ENCODE peak calls at places on chromosomes 2 and 18, in six cellular contexts. Q is K562, P is suprapubic skin, I is sigmoid colon, S is SK-N-SH, F is esophagus muscularis mucosa. X is an unnamed sample.

GRCh38 chr2:141392517-141393213 is 738.2 kb downstream of the LRP1B start:
- DNase-seq in Q (no peak), P (no peak), I (no peak), S (no peak), F (no peak), X (no peak)

GRCh38 chr2:232350804-232351685 is 27.5 kb upstream of the ALPP start:
- DNase-seq in Q (no peak), P (peak), I (peak), S (no peak), F (no peak), X (peak)

GRCh38 chr2:229454934-229455631 is 184.0 kb upstream of the PID1 start:
- DNase-seq in Q (no peak), P (no peak), I (no peak), S (no peak), F (no peak), X (no peak)

GRCh38 chr2:111176388-111176787 is 55.7 kb downstream of the BCL2L11 start:
- DNase-seq in Q (no peak), P (no peak), I (no peak), S (no peak), F (no peak), X (no peak)

GRCh38 chr2:232476791-232477190 is 10.8 kb downstream of the ECEL1 start:
- DNase-seq in Q (no peak), P (no peak), I (peak), S (no peak), F (no peak), X (no peak)

GRCh38 chr2:62038980-62039771 is 133.7 kb downstream of the COMMD1 start:
- DNase-seq in Q (no peak), P (no peak), I (no peak), S (no peak), F (no peak), X (no peak)

GRCh38 chr18:22026362-22026761 is 143.0 kb upstream of the GATA6 start:
- DNase-seq in Q (no peak), P (no peak), I (no peak), S (no peak), F (no peak), X (no peak)

GRCh38 chr2:71599646-71600236 is 146.4 kb downstream of the DYSF start:
- DNase-seq in Q (no peak), P (no peak), I (no peak), S (no peak), F (no peak), X (no peak)

GRCh38 chr2:26989156-26989555 is 18.7 kb downstream of the MAPRE3 start:
- DNase-seq in Q (no peak), P (no peak), I (no peak), S (no peak), F (no peak), X (no peak)

GRCh38 chr2:172196768-172197322 is 94.1 kb upstream of the DLX2 start:
- DNase-seq in Q (no peak), P (no peak), I (no peak), S (no peak), F (no peak), X (no peak)

GRCh38 chr2:222952204-222952603 is 91.4 kb downstream of the ACSL3 start:
- DNase-seq in Q (no peak), P (no peak), I (no peak), S (no peak), F (no peak), X (no peak)

GRCh38 chr2:85710687-85711577 is 16.8 kb downstream of the GNLY start:
- DNase-seq in Q (no peak), P (peak), I (no peak), S (no peak), F (no peak), X (peak)

GRCh38 chr2:85707304-85707703 is 13.1 kb downstream of the GNLY start:
- DNase-seq in Q (peak), P (peak), I (peak), S (peak), F (no peak), X (peak)

GRCh38 chr2:85708641-85709040 is 14.5 kb downstream of the GNLY start:
- DNase-seq in Q (no peak), P (no peak), I (no peak), S (no peak), F (no peak), X (no peak)

GRCh38 chr2:85711578-85712060 is 17.5 kb downstream of the GNLY start:
- DNase-seq in Q (no peak), P (no peak), I (no peak), S (no peak), F (no peak), X (peak)

DNA sequence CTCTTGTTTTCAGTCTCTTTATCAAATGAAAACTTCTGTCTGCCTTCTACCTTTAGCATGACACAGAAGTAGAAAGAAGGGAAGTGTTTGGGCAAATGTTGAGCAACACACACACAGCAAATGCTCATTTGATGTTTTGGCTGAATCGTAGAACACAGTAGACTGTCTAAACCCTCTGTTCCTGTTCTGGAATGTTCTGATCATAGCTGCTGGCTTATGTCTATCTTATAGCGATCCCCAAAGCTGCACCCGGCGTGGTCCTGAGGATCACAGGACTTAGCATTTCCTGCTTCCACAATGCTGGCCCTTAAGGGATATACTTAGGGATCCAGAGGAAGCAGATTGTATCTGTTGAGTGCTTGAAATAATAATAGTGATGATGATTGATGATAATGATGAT is 15.2 kb downstream of the GNLY start:
- DNase-seq in Q (no peak), P (peak), I (no peak), S (no peak), F (no peak), X (no peak)
- TF ChIP-seq POLR2AphosphoS5 in Q (no peak), P (no peak), I (no peak), S (no peak), F (no peak), X (peak)

DNA sequence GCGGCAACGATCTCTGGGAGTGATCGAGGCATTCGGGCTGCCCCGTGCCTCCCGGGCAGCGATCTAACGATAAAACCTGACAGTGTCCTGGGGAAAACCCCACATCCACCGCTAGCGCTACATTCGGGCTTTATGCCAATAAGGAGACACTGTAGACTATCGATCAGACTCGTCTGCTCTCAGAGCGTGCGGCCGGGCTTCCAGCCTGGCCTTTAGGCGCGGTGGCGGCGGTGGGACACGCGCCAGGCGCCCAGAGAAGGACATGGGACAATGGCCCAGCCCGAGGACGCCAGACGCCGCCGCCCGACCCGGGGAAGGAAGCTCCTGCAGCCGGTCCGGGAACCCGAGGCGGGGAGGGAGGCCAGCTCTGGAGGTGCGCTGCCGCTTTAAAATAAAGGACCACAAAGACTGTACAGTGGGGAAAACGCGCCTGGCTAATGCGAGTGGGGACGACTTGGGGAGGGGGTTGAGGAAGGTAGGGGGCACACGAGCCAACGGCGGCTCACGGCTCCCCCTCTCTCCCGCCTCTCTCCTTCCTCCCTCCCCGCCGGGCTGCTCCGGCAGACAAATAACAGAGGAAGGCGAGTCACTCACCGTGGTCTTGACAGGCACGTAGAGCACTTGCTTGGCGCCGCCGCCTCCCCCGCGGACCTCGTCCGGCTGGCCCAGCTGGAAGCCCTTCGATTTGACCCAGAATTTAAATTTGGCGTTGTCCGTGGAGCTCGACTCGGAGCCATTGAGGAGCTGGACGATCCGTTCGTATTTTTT is 2.1 kb downstream of the NOL4 start:
- DNase-seq in Q (no peak), P (no peak), I (peak), S (peak), F (no peak), X (peak)
- TF ChIP-seq EP300 in Q (no peak), P (no peak), I (no peak), S (no peak), F (no peak), X (no peak)

GRCh38 chr2:66577331-66578041 is 142.6 kb downstream of the MEIS1 start:
- DNase-seq in Q (no peak), P (no peak), I (peak), S (no peak), F (no peak), X (no peak)
- H3K27ac ChIP-seq in Q (no peak), P (peak), I (peak), S (no peak), F (peak), X (peak)

GRCh38 chr2:35510641-35511040 is 844.9 kb upstream of the CRIM1 start:
- DNase-seq in Q (no peak), P (no peak), I (no peak), S (no peak), F (no peak), X (no peak)
- TF ChIP-seq POLR2AphosphoS5 in Q (no peak), P (no peak), I (no peak), S (no peak), F (no peak), X (no peak)

DNA sequence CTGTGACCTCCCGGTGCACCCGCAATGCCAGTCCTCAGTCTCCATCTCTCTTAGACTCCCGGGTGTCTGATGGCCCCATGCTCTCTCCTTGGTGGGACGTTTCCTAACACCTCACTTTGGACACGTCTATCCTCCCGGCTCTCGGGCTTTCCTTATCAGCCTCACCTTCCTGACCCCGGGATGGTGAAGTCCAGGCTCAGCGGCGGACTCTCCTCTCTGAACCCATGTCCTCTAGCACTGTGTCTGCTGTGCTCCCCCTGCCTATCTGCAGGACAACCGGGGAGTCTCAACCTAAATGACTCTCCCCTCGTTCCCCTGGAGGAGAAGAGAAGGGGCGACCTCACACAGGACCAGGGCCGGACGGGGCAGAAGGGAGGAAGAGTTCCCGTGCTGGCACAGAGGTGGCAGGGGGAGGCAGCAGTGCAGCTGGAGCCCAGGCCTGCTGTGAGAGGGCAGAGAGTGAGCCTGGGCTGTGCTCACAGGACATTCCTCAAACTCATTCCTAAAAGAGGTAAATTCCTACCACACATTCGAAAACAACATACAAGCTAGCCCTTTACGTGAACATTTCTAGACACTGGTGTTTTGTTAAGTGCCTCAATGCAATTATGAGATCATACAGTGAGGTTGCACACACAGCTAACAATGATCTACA is 41.9 kb downstream of the MBP start:
- DNase-seq in Q (no peak), P (no peak), I (no peak), S (no peak), F (no peak), X (no peak)
- TF ChIP-seq EP300 in Q (no peak), P (no peak), I (no peak), S (no peak), F (no peak), X (no peak)

GRCh38 chr18:57698571-57699276 is 77.1 kb upstream of the NARS1 start:
- DNase-seq in Q (no peak), P (no peak), I (no peak), S (no peak), F (no peak), X (no peak)
- H3K27ac ChIP-seq in Q (no peak), P (peak), I (peak), S (peak), F (peak), X (peak)

GRCh38 chr18:64982414-64983096 is 768.3 kb upstream of the CDH7 start:
- DNase-seq in Q (no peak), P (no peak), I (no peak), S (peak), F (no peak), X (no peak)
- TF ChIP-seq POLR2AphosphoS5 in Q (no peak), P (no peak), I (no peak), S (no peak), F (no peak), X (no peak)

DNA sequence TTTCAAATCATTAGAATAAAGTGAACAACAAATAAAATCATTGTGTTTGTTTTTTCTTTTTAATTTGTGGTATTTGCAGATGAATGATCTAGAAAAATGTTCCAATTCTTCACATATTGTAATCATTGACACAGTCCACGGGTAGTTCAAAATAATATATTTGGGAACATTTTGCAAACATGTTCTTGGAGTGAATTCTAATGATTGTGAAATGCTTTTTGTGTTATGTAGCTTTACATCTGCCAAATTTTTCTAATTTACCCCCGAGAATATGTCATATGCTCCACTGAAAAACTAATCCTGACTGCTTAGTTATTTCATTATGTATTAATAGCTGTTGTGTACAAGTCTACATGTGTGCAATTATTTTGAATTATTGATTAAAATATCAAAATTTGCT is 1468.4 kb upstream of the NXPH2 start:
- DNase-seq in Q (no peak), P (no peak), I (no peak), S (no peak), F (no peak), X (no peak)
- TF ChIP-seq EP300 in Q (no peak), P (no peak), I (no peak), S (no peak), F (no peak), X (no peak)

DNA sequence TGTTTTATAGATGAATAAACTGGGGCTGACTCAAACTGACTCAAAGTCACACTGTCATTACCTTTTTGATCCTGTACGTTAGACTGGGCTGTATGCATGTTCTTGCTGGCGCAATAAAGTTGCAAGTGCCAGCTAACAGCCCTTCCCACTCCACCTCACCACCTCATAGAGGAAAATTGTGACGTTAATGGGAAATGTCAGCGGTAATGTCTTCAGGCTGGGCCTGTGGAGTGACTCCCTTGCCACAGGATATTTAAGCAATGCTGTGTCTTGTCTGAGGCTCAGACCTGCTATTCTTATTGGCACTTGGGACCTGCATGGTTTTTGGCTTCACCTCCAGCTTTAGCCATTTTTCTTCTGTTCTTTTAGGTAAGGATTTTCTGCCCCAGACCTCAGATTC is 25.2 kb upstream of the CASP10 start:
- DNase-seq in Q (no peak), P (no peak), I (no peak), S (no peak), F (no peak), X (no peak)
- H3K27ac ChIP-seq in Q (peak), P (peak), I (peak), S (peak), F (peak), X (peak)

GRCh38 chr2:217844696-217845095 is 158.1 kb downstream of the TNS1 start:
- DNase-seq in Q (no peak), P (no peak), I (no peak), S (no peak), F (no peak), X (no peak)

GRCh38 chr2:217842038-217842437 is 160.8 kb downstream of the TNS1 start:
- DNase-seq in Q (no peak), P (no peak), I (no peak), S (no peak), F (no peak), X (no peak)

GRCh38 chr2:217840522-217840921 is 162.3 kb downstream of the TNS1 start:
- DNase-seq in Q (no peak), P (no peak), I (no peak), S (no peak), F (no peak), X (peak)

GRCh38 chr2:217845251-217845650 is 157.5 kb downstream of the TNS1 start:
- DNase-seq in Q (no peak), P (no peak), I (no peak), S (no peak), F (no peak), X (no peak)

GRCh38 chr2:217843353-217843752 is 159.4 kb downstream of the TNS1 start:
- DNase-seq in Q (no peak), P (no peak), I (no peak), S (no peak), F (no peak), X (no peak)
- TF ChIP-seq POLR2AphosphoS5 in Q (no peak), P (no peak), I (peak), S (no peak), F (peak), X (peak)